ENCODE peak calls at places on chromosomes 6 and 20, in nine cellular contexts. Z is Caco-2, I is cardiac fibroblast, B is fibroblast of pulmonary artery, F is body of pancreas, U is AG10803, X is BJ, G is esophagus squamous epithelium, K is cardiac muscle cell. W is an unnamed sample.
A peak's percentile ranks its signal among the peaks of the same experiment; 100 is the strongest.

GRCh38 chr6:145964948-145965366 is 799 bp upstream of the SHPRH start:
- DNase-seq in F (no peak), X (no peak), B (no peak), Z (no peak), U (no peak), G (no peak), I (no peak), K (no peak), W (no peak)

GRCh38 chr20:5191829-5192569 is 65.2 kb downstream of the CDS2 start:
- DNase-seq in I (peak; percentile 86), U (peak; percentile 77), B (peak; percentile 88), F (peak; percentile 59), K (peak; percentile 74), G (no peak), X (peak; percentile 28), Z (no peak), W (peak; percentile 67)

GRCh38 chr20:18019068-18019467 is 38.6 kb downstream of the OVOL2 start:
- DNase-seq in X (no peak), K (no peak), G (no peak), B (peak; percentile 30), F (no peak), U (peak; percentile 9), Z (no peak), I (peak; percentile 32), W (no peak)

GRCh38 chr20:62266340-62266739 is 28.0 kb downstream of the OSBPL2 start:
- DNase-seq in Z (no peak), X (no peak), B (no peak), G (no peak), F (no peak), K (no peak), I (no peak), U (no peak), W (no peak)

GRCh38 chr6:44312901-44313788 is at the start of gene AARS2:
- DNase-seq in B (peak; percentile 89), X (peak; percentile 22), G (peak; percentile 27), F (peak; percentile 90), Z (peak; percentile 89), U (peak; percentile 85), K (peak; percentile 93), I (peak; percentile 88), W (peak; percentile 92)

GRCh38 chr20:17504898-17505663 is 26.1 kb downstream of the BFSP1 start:
- DNase-seq in Z (no peak), G (no peak), B (peak; percentile 71), X (no peak), I (peak; percentile 62), U (peak; percentile 49), K (peak; percentile 63), F (peak; percentile 24), W (peak; percentile 78)

GRCh38 chr6:2918936-2919335 is 15.8 kb upstream of the SERPINB9 start:
- DNase-seq in I (no peak), Z (no peak), X (no peak), K (no peak), U (no peak), B (no peak), G (no peak), F (no peak), W (no peak)

GRCh38 chr6:114020223-114020622 is 49.3 kb upstream of the HDAC2 start:
- DNase-seq in X (no peak), B (no peak), I (no peak), G (no peak), K (no peak), Z (no peak), U (no peak), F (no peak), W (no peak)

GRCh38 chr6:49530141-49530775 is 20.2 kb upstream of the C6orf141 start:
- DNase-seq in U (no peak), G (no peak), K (no peak), F (no peak), B (no peak), I (no peak), X (no peak), Z (no peak), W (no peak)

GRCh38 chr6:165146456-165146855 is 162.9 kb downstream of the C6orf118 start:
- DNase-seq in I (no peak), F (no peak), Z (no peak), X (no peak), U (no peak), G (no peak), B (no peak), K (no peak), W (no peak)

GRCh38 chr6:26554669-26555504 is 16.7 kb downstream of the HMGN4 start:
- DNase-seq in K (no peak), U (peak; percentile 68), B (peak; percentile 64), X (no peak), F (no peak), Z (peak; percentile 42), G (no peak), I (peak; percentile 71), W (no peak)

GRCh38 chr20:25309395-25310267 is 61.7 kb downstream of the PYGB start:
- DNase-seq in G (no peak), I (peak; percentile 56), Z (no peak), B (peak; percentile 50), K (no peak), F (no peak), X (peak; percentile 56), U (peak; percentile 86), W (peak; percentile 80)

GRCh38 chr20:12999201-12999600 is 9.6 kb upstream of the SPTLC3 start:
- DNase-seq in I (no peak), U (no peak), F (no peak), B (no peak), K (no peak), X (no peak), G (no peak), Z (no peak), W (no peak)

GRCh38 chr6:132153221-132153896 is 202.2 kb upstream of the CCN2 start:
- DNase-seq in X (peak; percentile 98), B (peak; percentile 79), F (no peak), K (no peak), Z (no peak), G (no peak), I (peak; percentile 80), U (peak; percentile 100), W (no peak)

GRCh38 chr6:141131616-141132015 is 1001.1 kb upstream of the GJE1 start:
- DNase-seq in G (no peak), F (no peak), U (no peak), K (no peak), Z (no peak), X (no peak), B (no peak), I (no peak), W (no peak)

GRCh38 chr6:35427851-35428321 is 24.3 kb upstream of the FANCE start:
- DNase-seq in U (peak; percentile 61), B (peak; percentile 53), G (no peak), X (no peak), F (no peak), K (no peak), I (peak; percentile 32), Z (no peak), W (no peak)

GRCh38 chr6:155142902-155143609 is 120.8 kb upstream of the CLDN20 start:
- DNase-seq in Z (no peak), U (peak; percentile 38), G (no peak), K (no peak), B (peak; percentile 36), X (no peak), F (no peak), I (peak; percentile 32), W (no peak)
- H3K4me3 ChIP-seq in Z (no peak overlapping the region), U (peak overlapping the region; percentile 45), G (peak overlapping the region; percentile 5), K (no peak overlapping the region), B (peak overlapping the region; percentile 35), X (peak overlapping the region; percentile 6), F (no peak overlapping the region), I (peak overlapping the region; percentile 16), W (no peak overlapping the region)

GRCh38 chr6:37357288-37357687 is 3.5 kb downstream of the RNF8 start:
- DNase-seq in K (peak; percentile 46), F (no peak), I (no peak), B (no peak), Z (no peak), U (no peak), X (no peak), G (no peak), W (no peak)

GRCh38 chr6:37354526-37355384 is 972 bp downstream of the RNF8 start:
- DNase-seq in F (peak; percentile 8), Z (no peak), B (no peak), G (no peak), I (peak; percentile 30), K (peak; percentile 36), X (no peak), U (peak; percentile 31), W (peak; percentile 55)

GRCh38 chr6:37351027-37351426 is 2.8 kb upstream of the RNF8 start:
- DNase-seq in B (no peak), U (no peak), Z (no peak), I (no peak), X (no peak), K (no peak), F (no peak), G (no peak), W (no peak)

GRCh38 chr6:37352384-37352783 is 1.4 kb upstream of the RNF8 start:
- DNase-seq in F (no peak), I (no peak), Z (no peak), K (no peak), X (no peak), G (no peak), U (no peak), B (no peak), W (no peak)

GRCh38 chr6:37353761-37354525 is at the start of gene RNF8:
- DNase-seq in B (peak; percentile 87), G (peak; percentile 26), X (peak; percentile 34), I (peak; percentile 90), Z (peak; percentile 90), U (peak; percentile 83), F (peak; percentile 93), K (peak; percentile 93), W (peak; percentile 95)
- H3K4me3 ChIP-seq in B (peak within 1 kb of the TSS; percentile 96), G (peak within 1 kb of the TSS; percentile 79), X (peak within 1 kb of the TSS; percentile 96), I (peak within 1 kb of the TSS; percentile 94), Z (peak within 1 kb of the TSS; percentile 91), U (peak within 1 kb of the TSS; percentile 82), F (peak within 1 kb of the TSS; percentile 97), K (peak within 1 kb of the TSS; percentile 97), W (peak within 1 kb of the TSS; percentile 81)

DNA sequence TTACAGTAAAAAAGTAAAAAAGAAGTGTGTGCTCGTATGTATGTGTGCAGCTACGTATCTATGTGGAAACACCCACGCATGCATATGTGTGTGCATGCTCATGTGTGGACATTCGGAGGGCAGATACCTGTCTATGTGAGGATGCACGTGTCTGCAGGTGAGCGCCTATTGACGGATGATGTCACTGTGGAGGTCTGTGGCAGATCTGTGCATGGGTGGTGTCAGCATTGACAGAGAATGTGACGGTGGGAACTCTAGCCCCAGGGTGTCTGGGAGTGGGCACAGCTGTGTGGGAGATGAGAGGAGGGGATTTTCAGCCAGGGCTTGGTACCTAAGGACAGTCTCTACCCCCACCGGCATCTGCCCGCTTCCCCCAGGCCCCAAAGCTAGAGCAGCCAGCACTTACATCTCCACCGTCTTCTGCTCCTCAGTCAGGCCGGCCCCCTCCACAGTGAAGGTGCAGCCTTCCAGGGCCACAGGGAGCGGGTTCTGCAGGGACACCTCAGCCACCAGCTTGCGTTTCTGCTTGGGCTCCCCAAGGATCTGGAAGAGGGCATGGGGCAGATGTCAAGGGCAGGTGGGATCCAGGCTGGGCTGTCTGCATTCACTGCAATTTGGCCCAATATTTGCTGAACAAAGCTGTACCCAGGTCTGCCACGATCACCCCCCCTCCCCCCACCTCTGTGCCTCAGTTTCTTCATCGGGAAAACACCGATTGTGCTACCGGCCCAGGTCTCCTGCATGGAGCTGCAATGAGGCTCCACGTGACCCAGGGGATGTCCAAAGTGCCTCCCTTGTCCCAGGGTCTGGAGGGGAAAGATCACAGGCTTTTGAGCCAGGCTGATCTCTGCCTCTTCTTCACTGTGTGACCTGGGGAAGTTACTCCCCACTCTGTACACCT is 34.1 kb downstream of the TGM2 start:
- DNase-seq in Z (peak; percentile 42), X (no peak), B (no peak), I (no peak), F (no peak), K (no peak), G (no peak), U (no peak), W (no peak)
- H3K4me3 ChIP-seq in Z (no peak overlapping the region), X (no peak overlapping the region), B (no peak overlapping the region), I (no peak overlapping the region), F (no peak overlapping the region), K (no peak overlapping the region), G (no peak overlapping the region), U (no peak overlapping the region), W (no peak overlapping the region)

GRCh38 chr6:1553562-1554088 is 56.1 kb upstream of the FOXC1 start:
- DNase-seq in X (no peak), G (no peak), F (no peak), U (no peak), Z (no peak), K (no peak), B (no peak), I (no peak), W (no peak)
- H3K4me3 ChIP-seq in X (no peak overlapping the region), G (no peak overlapping the region), F (no peak overlapping the region), U (peak overlapping the region; percentile 78), Z (no peak overlapping the region), K (no peak overlapping the region), B (no peak overlapping the region), I (no peak overlapping the region), W (no peak overlapping the region)

W was measured in mucosa of descending colon.